ENCODE peak calls at places on chromosomes 7 and 10, in nine cellular contexts. One of them, this sample, is unnamed.

GRCh38 chr10:80132299-80133139 is at the start of gene PLAC9:
- DNase-seq in transverse colon: no peak
- DNase-seq in NT2/D1: no peak
- DNase-seq in right cardiac atrium: peak; percentile 89
- DNase-seq in small intestine: no peak
- DNase-seq in pancreas: no peak
- DNase-seq in right atrium auricular region: peak; percentile 55
- DNase-seq in CD8-positive, alpha-beta T cell: no peak
- DNase-seq in thyroid gland: peak; percentile 35
- DNase-seq in this sample: peak; percentile 62

GRCh38 chr7:15950299-15950698 is 263.8 kb upstream of the MEOX2 start:
- DNase-seq in transverse colon: no peak
- DNase-seq in NT2/D1: no peak
- DNase-seq in right cardiac atrium: no peak
- DNase-seq in small intestine: no peak
- DNase-seq in pancreas: no peak
- DNase-seq in right atrium auricular region: no peak
- DNase-seq in CD8-positive, alpha-beta T cell: no peak
- DNase-seq in thyroid gland: no peak
- DNase-seq in this sample: no peak

GRCh38 chr7:24290004-24290641 is 6.1 kb downstream of the NPY start:
- DNase-seq in transverse colon: no peak
- DNase-seq in NT2/D1: peak; percentile 69
- DNase-seq in right cardiac atrium: no peak
- DNase-seq in small intestine: peak; percentile 78
- DNase-seq in pancreas: no peak
- DNase-seq in right atrium auricular region: no peak
- DNase-seq in CD8-positive, alpha-beta T cell: no peak
- DNase-seq in thyroid gland: peak; percentile 38
- DNase-seq in this sample: no peak

GRCh38 chr7:123484199-123484598 is 50.2 kb downstream of the IQUB start:
- DNase-seq in transverse colon: no peak
- DNase-seq in NT2/D1: no peak
- DNase-seq in right cardiac atrium: no peak
- DNase-seq in small intestine: no peak
- DNase-seq in pancreas: no peak
- DNase-seq in right atrium auricular region: no peak
- DNase-seq in CD8-positive, alpha-beta T cell: no peak
- DNase-seq in thyroid gland: no peak
- DNase-seq in this sample: no peak

GRCh38 chr10:63375859-63376258 is 89.9 kb downstream of the JMJD1C start:
- DNase-seq in transverse colon: no peak
- DNase-seq in NT2/D1: no peak
- DNase-seq in right cardiac atrium: no peak
- DNase-seq in small intestine: no peak
- DNase-seq in pancreas: no peak
- DNase-seq in right atrium auricular region: no peak
- DNase-seq in CD8-positive, alpha-beta T cell: no peak
- DNase-seq in thyroid gland: no peak
- DNase-seq in this sample: no peak

GRCh38 chr10:102421645-102422585 is 1.3 kb downstream of the FBXL15 start:
- DNase-seq in transverse colon: peak; percentile 66
- DNase-seq in NT2/D1: no peak
- DNase-seq in right cardiac atrium: peak; percentile 76
- DNase-seq in small intestine: peak; percentile 62
- DNase-seq in pancreas: peak; percentile 75
- DNase-seq in right atrium auricular region: no peak
- DNase-seq in CD8-positive, alpha-beta T cell: no peak
- DNase-seq in thyroid gland: peak; percentile 72
- DNase-seq in this sample: peak; percentile 73

GRCh38 chr10:123621910-123622309 is 44.2 kb upstream of the GPR26 start:
- DNase-seq in transverse colon: no peak
- DNase-seq in NT2/D1: no peak
- DNase-seq in right cardiac atrium: no peak
- DNase-seq in small intestine: no peak
- DNase-seq in pancreas: no peak
- DNase-seq in right atrium auricular region: no peak
- DNase-seq in CD8-positive, alpha-beta T cell: no peak
- DNase-seq in thyroid gland: no peak
- DNase-seq in this sample: no peak

GRCh38 chr10:123972481-123973401 is 81.1 kb upstream of the CPXM2 start:
- DNase-seq in transverse colon: no peak
- DNase-seq in NT2/D1: peak; percentile 8
- DNase-seq in right cardiac atrium: no peak
- DNase-seq in small intestine: no peak
- DNase-seq in pancreas: no peak
- DNase-seq in right atrium auricular region: no peak
- DNase-seq in CD8-positive, alpha-beta T cell: no peak
- DNase-seq in thyroid gland: no peak
- DNase-seq in this sample: no peak

GRCh38 chr10:12605580-12606405 is 256.4 kb downstream of the CAMK1D start:
- DNase-seq in transverse colon: peak; percentile 86
- DNase-seq in NT2/D1: no peak
- DNase-seq in right cardiac atrium: peak; percentile 89
- DNase-seq in small intestine: peak; percentile 90
- DNase-seq in pancreas: peak; percentile 93
- DNase-seq in right atrium auricular region: peak; percentile 76
- DNase-seq in CD8-positive, alpha-beta T cell: peak; percentile 76
- DNase-seq in thyroid gland: peak; percentile 96
- DNase-seq in this sample: peak; percentile 95

GRCh38 chr7:139972000-139972399 is 90.8 kb downstream of the PARP12 start:
- DNase-seq in transverse colon: no peak
- DNase-seq in NT2/D1: peak; percentile 68
- DNase-seq in right cardiac atrium: no peak
- DNase-seq in small intestine: no peak
- DNase-seq in pancreas: no peak
- DNase-seq in right atrium auricular region: no peak
- DNase-seq in CD8-positive, alpha-beta T cell: no peak
- DNase-seq in thyroid gland: no peak
- DNase-seq in this sample: no peak

GRCh38 chr10:17041626-17042520 is 87.7 kb downstream of the CUBN start:
- DNase-seq in transverse colon: no peak
- DNase-seq in NT2/D1: no peak
- DNase-seq in right cardiac atrium: no peak
- DNase-seq in small intestine: no peak
- DNase-seq in pancreas: no peak
- DNase-seq in right atrium auricular region: no peak
- DNase-seq in CD8-positive, alpha-beta T cell: no peak
- DNase-seq in thyroid gland: no peak
- DNase-seq in this sample: no peak

GRCh38 chr10:75857269-75857846 is 425.9 kb downstream of the LRMDA start:
- DNase-seq in transverse colon: no peak
- DNase-seq in NT2/D1: peak; percentile 35
- DNase-seq in right cardiac atrium: no peak
- DNase-seq in small intestine: no peak
- DNase-seq in pancreas: no peak
- DNase-seq in right atrium auricular region: no peak
- DNase-seq in CD8-positive, alpha-beta T cell: no peak
- DNase-seq in thyroid gland: no peak
- DNase-seq in this sample: no peak

GRCh38 chr10:47031953-47032465 is 120.8 kb downstream of the PTPN20 start:
- DNase-seq in transverse colon: peak; percentile 9
- DNase-seq in NT2/D1: no peak
- DNase-seq in right cardiac atrium: no peak
- DNase-seq in small intestine: peak; percentile 38
- DNase-seq in pancreas: no peak
- DNase-seq in right atrium auricular region: peak; percentile 67
- DNase-seq in CD8-positive, alpha-beta T cell: peak; percentile 39
- DNase-seq in thyroid gland: no peak
- DNase-seq in this sample: peak; percentile 85

GRCh38 chr10:101478956-101479355 is 109.1 kb downstream of the POLL start:
- DNase-seq in transverse colon: no peak
- DNase-seq in NT2/D1: no peak
- DNase-seq in right cardiac atrium: no peak
- DNase-seq in small intestine: no peak
- DNase-seq in pancreas: no peak
- DNase-seq in right atrium auricular region: no peak
- DNase-seq in CD8-positive, alpha-beta T cell: no peak
- DNase-seq in thyroid gland: no peak
- DNase-seq in this sample: no peak

GRCh38 chr10:19702215-19702614 is 114.0 kb upstream of the PLXDC2 start:
- DNase-seq in transverse colon: no peak
- DNase-seq in NT2/D1: no peak
- DNase-seq in right cardiac atrium: no peak
- DNase-seq in small intestine: no peak
- DNase-seq in pancreas: no peak
- DNase-seq in right atrium auricular region: no peak
- DNase-seq in CD8-positive, alpha-beta T cell: no peak
- DNase-seq in thyroid gland: no peak
- DNase-seq in this sample: no peak

GRCh38 chr10:6163364-6164270 is 39.1 kb upstream of the PFKFB3 start:
- DNase-seq in transverse colon: peak; percentile 94
- DNase-seq in NT2/D1: peak; percentile 63
- DNase-seq in right cardiac atrium: peak; percentile 97
- DNase-seq in small intestine: peak; percentile 90
- DNase-seq in pancreas: peak; percentile 93
- DNase-seq in right atrium auricular region: peak; percentile 82
- DNase-seq in CD8-positive, alpha-beta T cell: peak; percentile 96
- DNase-seq in thyroid gland: peak; percentile 92
- DNase-seq in this sample: peak; percentile 95

GRCh38 chr7:16034353-16034752 is 347.9 kb upstream of the MEOX2 start:
- DNase-seq in transverse colon: no peak
- DNase-seq in NT2/D1: no peak
- DNase-seq in right cardiac atrium: no peak
- DNase-seq in small intestine: no peak
- DNase-seq in pancreas: no peak
- DNase-seq in right atrium auricular region: no peak
- DNase-seq in CD8-positive, alpha-beta T cell: no peak
- DNase-seq in thyroid gland: no peak
- DNase-seq in this sample: no peak

GRCh38 chr10:3059974-3060373 is 7.4 kb upstream of the PFKP start:
- DNase-seq in transverse colon: no peak
- DNase-seq in NT2/D1: no peak
- DNase-seq in right cardiac atrium: no peak
- DNase-seq in small intestine: no peak
- DNase-seq in pancreas: no peak
- DNase-seq in right atrium auricular region: no peak
- DNase-seq in CD8-positive, alpha-beta T cell: no peak
- DNase-seq in thyroid gland: no peak
- DNase-seq in this sample: peak; percentile 27

GRCh38 chr10:71708301-71708703 is 11.3 kb downstream of the C10orf105 start:
- DNase-seq in transverse colon: peak; percentile 62
- DNase-seq in NT2/D1: peak; percentile 61
- DNase-seq in right cardiac atrium: peak; percentile 88
- DNase-seq in small intestine: peak; percentile 36
- DNase-seq in pancreas: no peak
- DNase-seq in right atrium auricular region: no peak
- DNase-seq in CD8-positive, alpha-beta T cell: peak; percentile 83
- DNase-seq in thyroid gland: peak; percentile 52
- DNase-seq in this sample: no peak

GRCh38 chr10:78931333-78932083 is 137.3 kb upstream of the ZMIZ1 start:
- DNase-seq in transverse colon: peak; percentile 41
- DNase-seq in NT2/D1: no peak
- DNase-seq in right cardiac atrium: peak; percentile 60
- DNase-seq in small intestine: no peak
- DNase-seq in pancreas: no peak
- DNase-seq in right atrium auricular region: peak; percentile 87
- DNase-seq in CD8-positive, alpha-beta T cell: no peak
- DNase-seq in thyroid gland: no peak
- DNase-seq in this sample: peak; percentile 86

GRCh38 chr10:123678376-123678775 is 12.2 kb downstream of the GPR26 start:
- DNase-seq in transverse colon: no peak
- DNase-seq in NT2/D1: no peak
- DNase-seq in right cardiac atrium: no peak
- DNase-seq in small intestine: no peak
- DNase-seq in pancreas: no peak
- DNase-seq in right atrium auricular region: no peak
- DNase-seq in CD8-positive, alpha-beta T cell: no peak
- DNase-seq in thyroid gland: no peak
- DNase-seq in this sample: peak; percentile 26

GRCh38 chr10:126905776-126906703 is 812 bp downstream of the DOCK1 start:
- DNase-seq in transverse colon: peak; percentile 26
- DNase-seq in NT2/D1: no peak
- DNase-seq in right cardiac atrium: peak; percentile 74
- DNase-seq in small intestine: peak; percentile 25
- DNase-seq in pancreas: peak; percentile 11
- DNase-seq in right atrium auricular region: no peak
- DNase-seq in CD8-positive, alpha-beta T cell: no peak
- DNase-seq in thyroid gland: peak; percentile 38
- DNase-seq in this sample: peak; percentile 73

GRCh38 chr7:121393005-121393366 is 3.1 kb downstream of the FAM3C start:
- DNase-seq in transverse colon: no peak
- DNase-seq in NT2/D1: no peak
- DNase-seq in right cardiac atrium: no peak
- DNase-seq in small intestine: no peak
- DNase-seq in pancreas: no peak
- DNase-seq in right atrium auricular region: no peak
- DNase-seq in CD8-positive, alpha-beta T cell: no peak
- DNase-seq in thyroid gland: no peak
- DNase-seq in this sample: no peak
- H3K4me1 ChIP-seq in transverse colon: peaks cover 52% of the 10 kb centered on the region
- H3K4me1 ChIP-seq in NT2/D1: no peaks in the 10 kb centered on the region
- H3K4me1 ChIP-seq in right cardiac atrium: no peaks in the 10 kb centered on the region
- H3K4me1 ChIP-seq in small intestine: peaks cover 11% of the 10 kb centered on the region
- H3K4me1 ChIP-seq in pancreas: peaks cover 29% of the 10 kb centered on the region
- H3K4me1 ChIP-seq in right atrium auricular region: peaks cover 19% of the 10 kb centered on the region
- H3K4me1 ChIP-seq in CD8-positive, alpha-beta T cell: peaks cover 31% of the 10 kb centered on the region
- H3K4me1 ChIP-seq in thyroid gland: peaks cover 8% of the 10 kb centered on the region
- H3K4me1 ChIP-seq in this sample: peaks cover 40% of the 10 kb centered on the region

DNA sequence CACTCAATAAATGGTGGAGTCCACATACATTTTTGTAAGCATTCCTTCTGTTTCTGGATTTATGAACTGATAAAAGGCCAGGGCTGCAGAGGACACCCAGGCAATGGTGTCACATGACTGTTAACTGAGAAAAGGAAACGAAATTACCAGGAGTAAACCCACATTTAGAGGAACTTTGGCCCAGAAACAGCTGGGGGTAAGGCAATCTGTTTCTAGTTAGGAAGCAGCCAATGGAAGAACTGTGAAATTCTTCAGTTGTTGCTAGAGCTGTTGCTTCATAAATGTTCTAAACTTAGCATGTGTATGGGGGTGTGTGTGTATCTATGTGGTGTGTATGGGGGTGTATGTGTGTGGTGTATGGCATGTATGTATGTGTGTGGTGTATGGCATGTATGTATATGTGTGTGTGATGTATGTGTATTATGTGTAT is 11.8 kb upstream of the PDCD4 start:
- DNase-seq in transverse colon: no peak
- DNase-seq in NT2/D1: no peak
- DNase-seq in right cardiac atrium: no peak
- DNase-seq in small intestine: no peak
- DNase-seq in pancreas: no peak
- DNase-seq in right atrium auricular region: peak; percentile 63
- DNase-seq in CD8-positive, alpha-beta T cell: no peak
- DNase-seq in thyroid gland: no peak
- DNase-seq in this sample: peak; percentile 67
- H3K4me1 ChIP-seq in transverse colon: peaks cover 80% of the 10 kb centered on the region
- H3K4me1 ChIP-seq in NT2/D1: no peaks in the 10 kb centered on the region
- H3K4me1 ChIP-seq in right cardiac atrium: peaks cover 26% of the 10 kb centered on the region
- H3K4me1 ChIP-seq in small intestine: peaks cover 30% of the 10 kb centered on the region
- H3K4me1 ChIP-seq in pancreas: peaks cover 50% of the 10 kb centered on the region
- H3K4me1 ChIP-seq in right atrium auricular region: peaks cover 46% of the 10 kb centered on the region
- H3K4me1 ChIP-seq in CD8-positive, alpha-beta T cell: peaks cover 78% of the 10 kb centered on the region
- H3K4me1 ChIP-seq in thyroid gland: peaks cover 44% of the 10 kb centered on the region
- H3K4me1 ChIP-seq in this sample: peaks cover 21% of the 10 kb centered on the region

GRCh38 chr10:125882596-125882995 is 1.5 kb upstream of the DHX32 start:
- DNase-seq in transverse colon: no peak
- DNase-seq in NT2/D1: no peak
- DNase-seq in right cardiac atrium: no peak
- DNase-seq in small intestine: no peak
- DNase-seq in pancreas: no peak
- DNase-seq in right atrium auricular region: no peak
- DNase-seq in CD8-positive, alpha-beta T cell: no peak
- DNase-seq in thyroid gland: no peak
- DNase-seq in this sample: no peak
- H3K4me1 ChIP-seq in transverse colon: no peaks in the 10 kb centered on the region
- H3K4me1 ChIP-seq in NT2/D1: peaks cover 2% of the 10 kb centered on the region
- H3K4me1 ChIP-seq in right cardiac atrium: peaks cover 10% of the 10 kb centered on the region
- H3K4me1 ChIP-seq in small intestine: no peaks in the 10 kb centered on the region
- H3K4me1 ChIP-seq in pancreas: peaks cover 33% of the 10 kb centered on the region
- H3K4me1 ChIP-seq in right atrium auricular region: peaks cover 10% of the 10 kb centered on the region
- H3K4me1 ChIP-seq in CD8-positive, alpha-beta T cell: no peaks in the 10 kb centered on the region
- H3K4me1 ChIP-seq in thyroid gland: no peaks in the 10 kb centered on the region
- H3K4me1 ChIP-seq in this sample: no peaks in the 10 kb centered on the region

GRCh38 chr10:128066954-128067382 is 59.3 kb downstream of the MKI67 start:
- DNase-seq in transverse colon: peak; percentile 3
- DNase-seq in NT2/D1: no peak
- DNase-seq in right cardiac atrium: no peak
- DNase-seq in small intestine: no peak
- DNase-seq in pancreas: no peak
- DNase-seq in right atrium auricular region: no peak
- DNase-seq in CD8-positive, alpha-beta T cell: no peak
- DNase-seq in thyroid gland: no peak
- DNase-seq in this sample: no peak
- H3K4me1 ChIP-seq in transverse colon: peaks cover 29% of the 10 kb centered on the region
- H3K4me1 ChIP-seq in NT2/D1: peaks cover 10% of the 10 kb centered on the region
- H3K4me1 ChIP-seq in right cardiac atrium: peaks cover 6% of the 10 kb centered on the region
- H3K4me1 ChIP-seq in small intestine: no peaks in the 10 kb centered on the region
- H3K4me1 ChIP-seq in pancreas: no peaks in the 10 kb centered on the region
- H3K4me1 ChIP-seq in right atrium auricular region: peaks cover 27% of the 10 kb centered on the region
- H3K4me1 ChIP-seq in CD8-positive, alpha-beta T cell: peaks cover 51% of the 10 kb centered on the region
- H3K4me1 ChIP-seq in thyroid gland: no peaks in the 10 kb centered on the region
- H3K4me1 ChIP-seq in this sample: peaks cover 23% of the 10 kb centered on the region

This sample was measured in sigmoid colon.